ENCODE peak calls at places on chromosomes 12 and 14, in four cellular contexts. Q is CD4-positive, CD25-positive, alpha-beta regulatory T cell; G is neuronal stem cell; A is CD8-positive, alpha-beta memory T cell. J is an unnamed sample.
A peak's percentile ranks its signal among the peaks of the same experiment; 100 is the strongest.

GRCh38 chr14:59678352-59678751 is 101.7 kb upstream of the CCDC175 start:
- DNase-seq in Q (no peak), G (no peak), A (no peak), J (no peak)

GRCh38 chr12:13772264-13772663 is 209.1 kb downstream of the GRIN2B start:
- DNase-seq in G (no peak), A (no peak), Q (no peak), J (no peak)

GRCh38 chr14:65850429-65851145 is 438.1 kb downstream of the FUT8 start:
- DNase-seq in A (peak; percentile 31), G (no peak), Q (peak; percentile 57), J (no peak)

GRCh38 chr12:121803861-121804416 is at the start of gene SETD1B:
- DNase-seq in Q (peak; percentile 52), A (no peak), G (no peak), J (no peak)

GRCh38 chr12:132188451-132189298 is 44.4 kb downstream of the NOC4L start:
- DNase-seq in Q (no peak), A (no peak), G (no peak), J (no peak)

GRCh38 chr14:104133496-104133895 is 4.9 kb upstream of the KIF26A start:
- DNase-seq in A (no peak), G (no peak), Q (no peak), J (peak; percentile 55)

GRCh38 chr14:38001501-38001900 is 206.2 kb upstream of the SSTR1 start:
- DNase-seq in G (no peak), Q (no peak), A (no peak), J (no peak)

GRCh38 chr12:20451759-20452158 is 83.4 kb downstream of the PDE3A start:
- DNase-seq in A (no peak), Q (no peak), G (no peak), J (no peak)

GRCh38 chr14:100365741-100366140 is 42.6 kb downstream of the SLC25A47 start:
- DNase-seq in G (no peak), Q (no peak), A (no peak), J (no peak)

GRCh38 chr14:99231850-99232401 is 40.1 kb downstream of the BCL11B start:
- DNase-seq in A (peak; percentile 53), Q (no peak), G (peak; percentile 61), J (no peak)

GRCh38 chr14:53278602-53279506 is 125.7 kb upstream of the DDHD1 start:
- DNase-seq in Q (no peak), A (no peak), G (no peak), J (no peak)

GRCh38 chr14:99410019-99410418 is 70.6 kb downstream of the SETD3 start:
- DNase-seq in A (no peak), Q (no peak), G (no peak), J (no peak)

GRCh38 chr14:35406090-35406489 is 1.5 kb upstream of the NFKBIA start:
- DNase-seq in G (no peak), A (no peak), Q (no peak), J (no peak)

GRCh38 chr12:71664411-71665108 is 459 bp downstream of the THAP2 start:
- DNase-seq in A (no peak), Q (no peak), G (no peak), J (no peak)

GRCh38 chr12:64252708-64253107 is 30.6 kb upstream of the KICS2 start:
- DNase-seq in G (no peak), A (no peak), Q (no peak), J (no peak)

GRCh38 chr12:12979731-12980259 is 20.3 kb downstream of the HEBP1 start:
- DNase-seq in A (no peak), G (peak; percentile 59), Q (no peak), J (no peak)

GRCh38 chr14:99240512-99241313 is 31.3 kb downstream of the BCL11B start:
- DNase-seq in G (no peak), A (no peak), Q (no peak), J (no peak)

GRCh38 chr14:44108601-44109000 is 398.5 kb downstream of the FSCB start:
- DNase-seq in Q (no peak), G (no peak), A (no peak), J (no peak)

GRCh38 chr14:76350671-76351070 is 25.3 kb upstream of the ESRRB start:
- DNase-seq in A (no peak), G (no peak), Q (no peak), J (peak; percentile 17)

GRCh38 chr12:89162704-89163261 is 189.5 kb downstream of the DUSP6 start:
- DNase-seq in Q (no peak), A (no peak), G (no peak), J (peak; percentile 81)

GRCh38 chr14:59823190-59823589 is 47.4 kb downstream of the RTN1 start:
- DNase-seq in Q (no peak), A (no peak), G (no peak), J (no peak)

GRCh38 chr12:54251667-54252284 is 28.1 kb downstream of the CBX5 start:
- DNase-seq in A (no peak), Q (peak; percentile 58), G (no peak), J (no peak)

GRCh38 chr14:35331605-35332516 is 39.7 kb downstream of the PSMA6 start:
- DNase-seq in A (no peak), Q (no peak), G (no peak), J (no peak)

GRCh38 chr12:114799574-114800487 is 115.9 kb upstream of the TBX3 start:
- DNase-seq in Q (no peak), A (no peak), G (peak; percentile 29), J (no peak)

GRCh38 chr14:60254176-60254575 is 5.2 kb downstream of the PPM1A start:
- DNase-seq in Q (no peak), G (no peak), A (no peak), J (no peak)

GRCh38 chr14:25103261-25103660 is 53.3 kb upstream of the STXBP6 start:
- DNase-seq in G (no peak), Q (no peak), A (no peak), J (no peak)

GRCh38 chr12:124044021-124044420 is 71.0 kb downstream of the ZNF664 start:
- DNase-seq in Q (no peak), A (no peak), G (no peak), J (no peak)

GRCh38 chr12:52686756-52687487 is 6.7 kb upstream of the KRT1 start:
- DNase-seq in G (no peak), A (no peak), Q (no peak), J (no peak)

GRCh38 chr14:75409425-75410205 is 18.2 kb upstream of the JDP2 start:
- DNase-seq in G (no peak), A (no peak), Q (no peak), J (no peak)

GRCh38 chr12:78209851-78210493 is 379.3 kb downstream of the NAV3 start:
- DNase-seq in A (no peak), G (no peak), Q (no peak), J (peak; percentile 42)

GRCh38 chr14:101008631-101009336 is 105.3 kb upstream of the RTL1 start:
- DNase-seq in A (no peak), G (no peak), Q (no peak), J (peak; percentile 63)

GRCh38 chr14:106493962-106494823 is 967.8 kb downstream of the TMEM121 start:
- DNase-seq in G (no peak), A (no peak), Q (no peak), J (no peak)
- H3K9me3 ChIP-seq in G (peaks cover 33% of the 10 kb centered on the region), A (no peaks in the 10 kb centered on the region), Q (no peaks in the 10 kb centered on the region), J (peaks cover 1% of the 10 kb centered on the region)

DNA sequence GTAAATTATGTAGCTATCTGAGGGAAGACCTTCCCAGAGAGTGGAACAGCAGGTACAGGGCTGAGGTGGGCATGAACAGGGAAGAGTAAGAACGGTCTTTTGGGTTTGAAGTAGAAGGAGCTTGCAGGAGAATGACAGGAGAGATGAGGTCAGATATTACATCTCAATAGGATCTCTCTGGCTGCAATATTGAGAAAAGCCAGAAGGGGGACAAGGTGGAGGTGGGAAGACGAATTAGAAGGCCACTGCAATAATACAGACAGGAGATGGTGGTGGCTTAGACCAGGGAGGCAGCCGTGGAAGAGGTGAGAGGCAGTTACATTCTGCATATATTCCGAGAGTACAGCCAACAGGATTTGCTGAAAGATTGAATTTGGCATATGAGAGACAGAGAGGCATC is 310.2 kb downstream of the APAF1 start:
- DNase-seq in A (no peak), Q (no peak), G (no peak), J (no peak)
- H3K4me3 ChIP-seq in A (no peak overlapping the region), Q (no peak overlapping the region), G (no peak overlapping the region), J (no peak overlapping the region)

DNA sequence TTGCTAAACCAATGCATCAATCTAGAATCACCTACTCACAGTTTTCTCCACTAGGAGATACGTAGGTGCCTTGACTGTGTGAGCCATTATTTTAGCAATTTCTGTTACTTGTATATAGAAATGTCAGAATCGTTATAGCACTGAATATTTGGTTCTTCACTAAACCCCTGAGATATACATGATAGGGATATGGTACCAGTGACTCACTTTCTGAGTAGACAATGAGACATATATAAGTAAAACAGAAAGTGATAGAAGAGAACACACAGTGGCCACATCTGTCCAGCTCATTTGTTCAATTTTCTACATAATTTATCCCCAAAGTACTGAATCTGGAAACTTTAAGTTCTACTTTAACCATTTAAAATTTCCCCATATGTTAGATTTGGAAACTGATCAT is 1505.5 kb upstream of the TMEM132C start:
- DNase-seq in G (no peak), Q (no peak), A (no peak), J (no peak)
- H3K27ac ChIP-seq in G (no peak overlapping the region), Q (no peak overlapping the region), A (no peak overlapping the region), J (no peak overlapping the region)

GRCh38 chr12:34352098-34352497 is 329.8 kb downstream of the ALG10 start:
- DNase-seq in G (no peak), Q (no peak), A (no peak), J (no peak)

GRCh38 chr12:34354239-34355200 is 332.2 kb downstream of the ALG10 start:
- DNase-seq in A (no peak), G (no peak), Q (no peak), J (no peak)

GRCh38 chr12:34358198-34358597 is 335.9 kb downstream of the ALG10 start:
- DNase-seq in Q (no peak), A (no peak), G (no peak), J (no peak)

GRCh38 chr12:34357791-34358190 is 335.5 kb downstream of the ALG10 start:
- DNase-seq in A (no peak), Q (no peak), G (no peak), J (no peak)

GRCh38 chr12:34356233-34356987 is 334.1 kb downstream of the ALG10 start:
- DNase-seq in A (no peak), G (no peak), Q (no peak), J (no peak)
- H3K9me3 ChIP-seq in A (no peaks in the 10 kb centered on the region), G (peaks cover 71% of the 10 kb centered on the region), Q (no peaks in the 10 kb centered on the region), J (peaks cover 3% of the 10 kb centered on the region)

GRCh38 chr12:203462-204260 is 10.3 kb downstream of the SLC6A12 start:
- DNase-seq in A (no peak), G (peak; percentile 42), Q (no peak), J (no peak)
- H3K4me3 ChIP-seq in A (no peak overlapping the region), G (peak overlapping the region; percentile 45), Q (no peak overlapping the region), J (peak overlapping the region; percentile 35)

J was measured in aorta.